ENCODE peak calls at places on chromosome 2, in seven cellular contexts. One of them, this sample, is unnamed.

GRCh38 chr2:9762941-9763340 is 80.3 kb upstream of the TAF1B start:
- DNase-seq in NT2/D1: no peak
- DNase-seq in frontal cortex: no peak
- DNase-seq in HFF-Myc: no peak
- DNase-seq in activated naive CD4-positive, alpha-beta T cell treated with anti-CD3 and anti-CD28 coated beads for 36 hours: no peak
- DNase-seq in NCI-H1105: no peak
- DNase-seq in right cardiac atrium: no peak
- DNase-seq in this sample: no peak

GRCh38 chr2:236319036-236319435 is 54.8 kb upstream of the ASB18 start:
- DNase-seq in NT2/D1: no peak
- DNase-seq in frontal cortex: no peak
- DNase-seq in HFF-Myc: no peak
- DNase-seq in activated naive CD4-positive, alpha-beta T cell treated with anti-CD3 and anti-CD28 coated beads for 36 hours: no peak
- DNase-seq in NCI-H1105: no peak
- DNase-seq in right cardiac atrium: no peak
- DNase-seq in this sample: peak

GRCh38 chr2:160816916-160817315 is 323.3 kb upstream of the RBMS1 start:
- DNase-seq in NT2/D1: no peak
- DNase-seq in frontal cortex: no peak
- DNase-seq in HFF-Myc: no peak
- DNase-seq in activated naive CD4-positive, alpha-beta T cell treated with anti-CD3 and anti-CD28 coated beads for 36 hours: no peak
- DNase-seq in NCI-H1105: peak
- DNase-seq in right cardiac atrium: no peak
- DNase-seq in this sample: no peak

GRCh38 chr2:12502759-12503158 is 214.0 kb upstream of the TRIB2 start:
- DNase-seq in NT2/D1: no peak
- DNase-seq in frontal cortex: no peak
- DNase-seq in HFF-Myc: peak
- DNase-seq in activated naive CD4-positive, alpha-beta T cell treated with anti-CD3 and anti-CD28 coated beads for 36 hours: peak
- DNase-seq in NCI-H1105: no peak
- DNase-seq in right cardiac atrium: no peak
- DNase-seq in this sample: peak

GRCh38 chr2:121648611-121649401 is 456 bp downstream of the CLASP1 start:
- DNase-seq in NT2/D1: peak
- DNase-seq in frontal cortex: peak
- DNase-seq in HFF-Myc: no peak
- DNase-seq in activated naive CD4-positive, alpha-beta T cell treated with anti-CD3 and anti-CD28 coated beads for 36 hours: peak
- DNase-seq in NCI-H1105: peak
- DNase-seq in right cardiac atrium: peak
- DNase-seq in this sample: peak

GRCh38 chr2:237208373-237209045 is 122.8 kb downstream of the COPS8 start:
- DNase-seq in NT2/D1: no peak
- DNase-seq in frontal cortex: no peak
- DNase-seq in HFF-Myc: peak
- DNase-seq in activated naive CD4-positive, alpha-beta T cell treated with anti-CD3 and anti-CD28 coated beads for 36 hours: no peak
- DNase-seq in NCI-H1105: no peak
- DNase-seq in right cardiac atrium: no peak
- DNase-seq in this sample: no peak

GRCh38 chr2:37851828-37852584 is 73.1 kb upstream of the RMDN2 start:
- DNase-seq in NT2/D1: no peak
- DNase-seq in frontal cortex: no peak
- DNase-seq in HFF-Myc: no peak
- DNase-seq in activated naive CD4-positive, alpha-beta T cell treated with anti-CD3 and anti-CD28 coated beads for 36 hours: no peak
- DNase-seq in NCI-H1105: no peak
- DNase-seq in right cardiac atrium: no peak
- DNase-seq in this sample: no peak

GRCh38 chr2:191031256-191031655 is 17.3 kb upstream of the STAT1 start:
- DNase-seq in NT2/D1: no peak
- DNase-seq in frontal cortex: no peak
- DNase-seq in HFF-Myc: no peak
- DNase-seq in activated naive CD4-positive, alpha-beta T cell treated with anti-CD3 and anti-CD28 coated beads for 36 hours: no peak
- DNase-seq in NCI-H1105: no peak
- DNase-seq in right cardiac atrium: no peak
- DNase-seq in this sample: no peak

GRCh38 chr2:85511008-85511895 is 27.7 kb upstream of the MAT2A start:
- DNase-seq in NT2/D1: no peak
- DNase-seq in frontal cortex: no peak
- DNase-seq in HFF-Myc: no peak
- DNase-seq in activated naive CD4-positive, alpha-beta T cell treated with anti-CD3 and anti-CD28 coated beads for 36 hours: no peak
- DNase-seq in NCI-H1105: peak
- DNase-seq in right cardiac atrium: no peak
- DNase-seq in this sample: no peak

GRCh38 chr2:197919487-197919886 is 115.1 kb downstream of the PLCL1 start:
- DNase-seq in NT2/D1: no peak
- DNase-seq in frontal cortex: no peak
- DNase-seq in HFF-Myc: no peak
- DNase-seq in activated naive CD4-positive, alpha-beta T cell treated with anti-CD3 and anti-CD28 coated beads for 36 hours: no peak
- DNase-seq in NCI-H1105: no peak
- DNase-seq in right cardiac atrium: no peak
- DNase-seq in this sample: no peak

GRCh38 chr2:11397513-11397912 is 53.1 kb upstream of the ROCK2 start:
- DNase-seq in NT2/D1: no peak
- DNase-seq in frontal cortex: no peak
- DNase-seq in HFF-Myc: no peak
- DNase-seq in activated naive CD4-positive, alpha-beta T cell treated with anti-CD3 and anti-CD28 coated beads for 36 hours: no peak
- DNase-seq in NCI-H1105: no peak
- DNase-seq in right cardiac atrium: no peak
- DNase-seq in this sample: no peak

GRCh38 chr2:240840435-240841060 is 20.5 kb upstream of the KIF1A start:
- DNase-seq in NT2/D1: peak
- DNase-seq in frontal cortex: peak
- DNase-seq in HFF-Myc: peak
- DNase-seq in activated naive CD4-positive, alpha-beta T cell treated with anti-CD3 and anti-CD28 coated beads for 36 hours: peak
- DNase-seq in NCI-H1105: peak
- DNase-seq in right cardiac atrium: peak
- DNase-seq in this sample: no peak

GRCh38 chr2:180705122-180705521 is 275.3 kb upstream of the UBE2E3 start:
- DNase-seq in NT2/D1: no peak
- DNase-seq in frontal cortex: no peak
- DNase-seq in HFF-Myc: no peak
- DNase-seq in activated naive CD4-positive, alpha-beta T cell treated with anti-CD3 and anti-CD28 coated beads for 36 hours: no peak
- DNase-seq in NCI-H1105: no peak
- DNase-seq in right cardiac atrium: no peak
- DNase-seq in this sample: no peak

GRCh38 chr2:163264376-163264775 is 425.8 kb upstream of the KCNH7 start:
- DNase-seq in NT2/D1: no peak
- DNase-seq in frontal cortex: no peak
- DNase-seq in HFF-Myc: no peak
- DNase-seq in activated naive CD4-positive, alpha-beta T cell treated with anti-CD3 and anti-CD28 coated beads for 36 hours: no peak
- DNase-seq in NCI-H1105: no peak
- DNase-seq in right cardiac atrium: no peak
- DNase-seq in this sample: no peak

GRCh38 chr2:147170932-147171331 is 673.9 kb upstream of the ACVR2A start:
- DNase-seq in NT2/D1: no peak
- DNase-seq in frontal cortex: no peak
- DNase-seq in HFF-Myc: no peak
- DNase-seq in activated naive CD4-positive, alpha-beta T cell treated with anti-CD3 and anti-CD28 coated beads for 36 hours: no peak
- DNase-seq in NCI-H1105: no peak
- DNase-seq in right cardiac atrium: no peak
- DNase-seq in this sample: no peak

GRCh38 chr2:120893874-120894584 is 158.4 kb downstream of the GLI2 start:
- DNase-seq in NT2/D1: peak
- DNase-seq in frontal cortex: no peak
- DNase-seq in HFF-Myc: no peak
- DNase-seq in activated naive CD4-positive, alpha-beta T cell treated with anti-CD3 and anti-CD28 coated beads for 36 hours: no peak
- DNase-seq in NCI-H1105: no peak
- DNase-seq in right cardiac atrium: peak
- DNase-seq in this sample: no peak

GRCh38 chr2:215431290-215431689 is 4.6 kb downstream of the FN1 start:
- DNase-seq in NT2/D1: no peak
- DNase-seq in frontal cortex: no peak
- DNase-seq in HFF-Myc: no peak
- DNase-seq in activated naive CD4-positive, alpha-beta T cell treated with anti-CD3 and anti-CD28 coated beads for 36 hours: no peak
- DNase-seq in NCI-H1105: no peak
- DNase-seq in right cardiac atrium: no peak
- DNase-seq in this sample: no peak

GRCh38 chr2:10475811-10476660 is 27.9 kb upstream of the ODC1 start:
- DNase-seq in NT2/D1: no peak
- DNase-seq in frontal cortex: no peak
- DNase-seq in HFF-Myc: no peak
- DNase-seq in activated naive CD4-positive, alpha-beta T cell treated with anti-CD3 and anti-CD28 coated beads for 36 hours: no peak
- DNase-seq in NCI-H1105: no peak
- DNase-seq in right cardiac atrium: no peak
- DNase-seq in this sample: no peak

GRCh38 chr2:159035790-159036411 is 67.5 kb downstream of the TANC1 start:
- DNase-seq in NT2/D1: peak
- DNase-seq in frontal cortex: no peak
- DNase-seq in HFF-Myc: no peak
- DNase-seq in activated naive CD4-positive, alpha-beta T cell treated with anti-CD3 and anti-CD28 coated beads for 36 hours: peak
- DNase-seq in NCI-H1105: no peak
- DNase-seq in right cardiac atrium: no peak
- DNase-seq in this sample: peak

GRCh38 chr2:201972621-201973255 is 60.9 kb upstream of the FZD7 start:
- DNase-seq in NT2/D1: peak
- DNase-seq in frontal cortex: no peak
- DNase-seq in HFF-Myc: no peak
- DNase-seq in activated naive CD4-positive, alpha-beta T cell treated with anti-CD3 and anti-CD28 coated beads for 36 hours: no peak
- DNase-seq in NCI-H1105: no peak
- DNase-seq in right cardiac atrium: no peak
- DNase-seq in this sample: no peak

GRCh38 chr2:1115843-1116539 is 165.3 kb downstream of the SNTG2 start:
- DNase-seq in NT2/D1: no peak
- DNase-seq in frontal cortex: no peak
- DNase-seq in HFF-Myc: no peak
- DNase-seq in activated naive CD4-positive, alpha-beta T cell treated with anti-CD3 and anti-CD28 coated beads for 36 hours: no peak
- DNase-seq in NCI-H1105: no peak
- DNase-seq in right cardiac atrium: no peak
- DNase-seq in this sample: no peak

GRCh38 chr2:220053919-220054318 is 426.5 kb downstream of the SLC4A3 start:
- DNase-seq in NT2/D1: no peak
- DNase-seq in frontal cortex: no peak
- DNase-seq in HFF-Myc: no peak
- DNase-seq in activated naive CD4-positive, alpha-beta T cell treated with anti-CD3 and anti-CD28 coated beads for 36 hours: no peak
- DNase-seq in NCI-H1105: no peak
- DNase-seq in right cardiac atrium: no peak
- DNase-seq in this sample: no peak

GRCh38 chr2:9547272-9547991 is 8.2 kb downstream of the ADAM17 start:
- DNase-seq in NT2/D1: peak
- DNase-seq in frontal cortex: no peak
- DNase-seq in HFF-Myc: no peak
- DNase-seq in activated naive CD4-positive, alpha-beta T cell treated with anti-CD3 and anti-CD28 coated beads for 36 hours: no peak
- DNase-seq in NCI-H1105: no peak
- DNase-seq in right cardiac atrium: no peak
- DNase-seq in this sample: no peak

GRCh38 chr2:72793798-72794447 is 31.9 kb downstream of the EXOC6B start:
- DNase-seq in NT2/D1: no peak
- DNase-seq in frontal cortex: no peak
- DNase-seq in HFF-Myc: peak
- DNase-seq in activated naive CD4-positive, alpha-beta T cell treated with anti-CD3 and anti-CD28 coated beads for 36 hours: no peak
- DNase-seq in NCI-H1105: no peak
- DNase-seq in right cardiac atrium: no peak
- DNase-seq in this sample: peak

GRCh38 chr2:10977636-10978035 is 65.9 kb downstream of the KCNF1 start:
- DNase-seq in NT2/D1: no peak
- DNase-seq in frontal cortex: no peak
- DNase-seq in HFF-Myc: no peak
- DNase-seq in activated naive CD4-positive, alpha-beta T cell treated with anti-CD3 and anti-CD28 coated beads for 36 hours: no peak
- DNase-seq in NCI-H1105: no peak
- DNase-seq in right cardiac atrium: peak
- DNase-seq in this sample: no peak

GRCh38 chr2:64644240-64645013 is 9.3 kb downstream of the SERTAD2 start:
- DNase-seq in NT2/D1: peak
- DNase-seq in frontal cortex: peak
- DNase-seq in HFF-Myc: no peak
- DNase-seq in activated naive CD4-positive, alpha-beta T cell treated with anti-CD3 and anti-CD28 coated beads for 36 hours: peak
- DNase-seq in NCI-H1105: no peak
- DNase-seq in right cardiac atrium: peak
- DNase-seq in this sample: peak

GRCh38 chr2:55883339-55883738 is 40.2 kb downstream of the EFEMP1 start:
- DNase-seq in NT2/D1: no peak
- DNase-seq in frontal cortex: no peak
- DNase-seq in HFF-Myc: no peak
- DNase-seq in activated naive CD4-positive, alpha-beta T cell treated with anti-CD3 and anti-CD28 coated beads for 36 hours: no peak
- DNase-seq in NCI-H1105: no peak
- DNase-seq in right cardiac atrium: peak
- DNase-seq in this sample: peak

GRCh38 chr2:60806988-60807681 is 51.1 kb downstream of the PAPOLG start:
- DNase-seq in NT2/D1: no peak
- DNase-seq in frontal cortex: peak
- DNase-seq in HFF-Myc: peak
- DNase-seq in activated naive CD4-positive, alpha-beta T cell treated with anti-CD3 and anti-CD28 coated beads for 36 hours: peak
- DNase-seq in NCI-H1105: no peak
- DNase-seq in right cardiac atrium: no peak
- DNase-seq in this sample: peak

This sample was measured in Jurkat, Clone E6-1.